ENCODE peak calls at places on chromosomes 13 and 19, in five cellular contexts. O is mesothelial cell of epicardium, E is bronchial epithelial cell, Z is NCI-H748 treated with DMSO at 0.1 percent for 48 hours, N is 8988T. X is an unnamed sample.

GRCh38 chr19:8377598-8377997 is 12.6 kb upstream of the RAB11B start:
- DNase-seq in O (no peak), E (no peak), Z (no peak), N (no peak), X (no peak)

GRCh38 chr13:20772401-20773131 is 1.2 kb downstream of the EEF1AKMT1 start:
- DNase-seq in O (no peak), E (no peak), Z (no peak), N (no peak), X (no peak)

GRCh38 chr13:97658556-97658955 is 224.6 kb downstream of the RAP2A start:
- DNase-seq in O (no peak), E (no peak), Z (no peak), N (no peak), X (no peak)

GRCh38 chr13:45847554-45848224 is 3.9 kb downstream of the SIAH3 start:
- DNase-seq in O (no peak), E (no peak), Z (no peak), N (no peak), X (no peak)

GRCh38 chr13:59641261-59641660 is 522.5 kb downstream of the DIAPH3 start:
- DNase-seq in O (no peak), E (no peak), Z (no peak), N (no peak), X (no peak)

GRCh38 chr13:21058361-21058760 is 3.0 kb downstream of the LATS2 start:
- DNase-seq in O (no peak), E (no peak), Z (no peak), N (no peak), X (no peak)

GRCh38 chr19:7751157-7751783 is 3.9 kb upstream of the CD209 start:
- DNase-seq in O (no peak), E (peak; percentile 25), Z (no peak), N (no peak), X (no peak)

GRCh38 chr13:50365683-50366391 is 350.6 kb downstream of the KCNRG start:
- DNase-seq in O (no peak), E (peak; percentile 94), Z (peak; percentile 99), N (no peak), X (peak; percentile 55)

GRCh38 chr19:1267441-1268391 is 1.4 kb upstream of the CIRBP start:
- DNase-seq in O (no peak), E (no peak), Z (no peak), N (no peak), X (no peak)

GRCh38 chr13:60165391-60166099 is 1.8 kb upstream of the DIAPH3 start:
- DNase-seq in O (no peak), E (no peak), Z (no peak), N (no peak), X (no peak)

GRCh38 chr13:48542581-48543341 is 9.9 kb upstream of the RCBTB2 start:
- DNase-seq in O (no peak), E (no peak), Z (no peak), N (no peak), X (no peak)

GRCh38 chr19:33273881-33274662 is 28.3 kb downstream of the CEBPA start:
- DNase-seq in O (no peak), E (peak; percentile 79), Z (no peak), N (no peak), X (peak; percentile 76)

GRCh38 chr13:43085545-43085944 is 62.2 kb downstream of the DNAJC15 start:
- DNase-seq in O (no peak), E (peak; percentile 51), Z (peak; percentile 15), N (no peak), X (no peak)

GRCh38 chr13:42883142-42883541 is 101.8 kb downstream of the FAM216B start:
- DNase-seq in O (no peak), E (peak; percentile 46), Z (no peak), N (no peak), X (no peak)

GRCh38 chr13:27835799-27836198 is 43.5 kb downstream of the GSX1 start:
- DNase-seq in O (no peak), E (no peak), Z (no peak), N (no peak), X (no peak)

GRCh38 chr19:44544031-44544430 is 14.6 kb upstream of the CEACAM20 start:
- DNase-seq in O (no peak), E (no peak), Z (no peak), N (no peak), X (no peak)

GRCh38 chr19:13100031-13100588 is 2.5 kb downstream of the LYL1 start:
- DNase-seq in O (no peak), E (no peak), Z (no peak), N (no peak), X (no peak)

GRCh38 chr13:29457299-29457698 is 138.2 kb downstream of the SLC7A1 start:
- DNase-seq in O (no peak), E (peak; percentile 96), Z (no peak), N (no peak), X (no peak)

GRCh38 chr13:29452773-29453574 is 142.5 kb downstream of the SLC7A1 start:
- DNase-seq in O (no peak), E (no peak), Z (no peak), N (no peak), X (no peak)

GRCh38 chr13:28526876-28527275 is 31.9 kb upstream of the FLT1 start:
- DNase-seq in O (no peak), E (no peak), Z (no peak), N (no peak), X (no peak)

GRCh38 chr13:105083986-105084385 is 1451.5 kb downstream of the EFNB2 start:
- DNase-seq in O (no peak), E (no peak), Z (no peak), N (no peak), X (no peak)

GRCh38 chr19:17473041-17473440 is 2.7 kb downstream of the SLC27A1 start:
- DNase-seq in O (no peak), E (peak; percentile 67), Z (no peak), N (no peak), X (no peak)

GRCh38 chr13:100543872-100544602 is 44.6 kb downstream of the GGACT start:
- DNase-seq in O (no peak), E (no peak), Z (no peak), N (no peak), X (no peak)

GRCh38 chr13:80342541-80343371 is 1.8 kb upstream of the SPRY2 start:
- DNase-seq in O (peak; percentile 77), E (peak; percentile 50), Z (peak; percentile 72), N (peak; percentile 59), X (peak; percentile 89)